ENCODE peak calls at places on chromosomes 7 and 10, in nine cellular contexts. F is trophoblast cell; G is astrocyte; T is GM23338; E is CD4-positive, alpha-beta memory T cell; L is thoracic aorta; V is IMR-90; W is spleen; O is hepatocyte. J is an unnamed sample.
A peak's percentile ranks its signal among the peaks of the same experiment; 100 is the strongest.

GRCh38 chr10:92822964-92823363 is 25.4 kb upstream of the EXOC6 start:
- DNase-seq in F (peak; percentile 36), G (peak; percentile 22), T (no peak), E (no peak), L (no peak), V (peak; percentile 35), W (no peak), O (no peak), J (no peak)

GRCh38 chr7:41779918-41780317 is 77.0 kb upstream of the INHBA start:
- DNase-seq in F (no peak), G (no peak), T (no peak), E (no peak), L (no peak), V (no peak), W (no peak), O (no peak), J (no peak)

GRCh38 chr7:29035044-29035740 is 77.1 kb upstream of the TRIL start:
- DNase-seq in F (peak; percentile 51), G (peak; percentile 92), T (no peak), E (no peak), L (no peak), V (peak; percentile 58), W (no peak), O (no peak), J (no peak)

GRCh38 chr10:6067457-6067856 is 5.3 kb upstream of the IL2RA start:
- DNase-seq in F (no peak), G (no peak), T (no peak), E (no peak), L (no peak), V (no peak), W (no peak), O (no peak), J (peak; percentile 7)

GRCh38 chr7:30389793-30390192 is 88.8 kb downstream of the NOD1 start:
- DNase-seq in F (no peak), G (no peak), T (no peak), E (no peak), L (no peak), V (no peak), W (no peak), O (no peak), J (no peak)

GRCh38 chr7:112481833-112482669 is 1.3 kb downstream of the LSMEM1 start:
- DNase-seq in F (peak; percentile 97), G (peak; percentile 92), T (peak; percentile 46), E (no peak), L (peak; percentile 57), V (peak; percentile 86), W (no peak), O (peak; percentile 48), J (no peak)

GRCh38 chr7:88027724-88028123 is 93.7 kb downstream of the ADAM22 start:
- DNase-seq in F (no peak), G (no peak), T (no peak), E (no peak), L (no peak), V (no peak), W (no peak), O (no peak), J (no peak)

GRCh38 chr7:17185690-17186070 is 112.8 kb upstream of the AHR start:
- DNase-seq in F (peak; percentile 19), G (peak; percentile 80), T (no peak), E (no peak), L (no peak), V (peak; percentile 74), W (no peak), O (peak; percentile 28), J (no peak)

GRCh38 chr7:12303507-12303906 is 92.4 kb downstream of the TMEM106B start:
- DNase-seq in F (no peak), G (peak; percentile 33), T (no peak), E (no peak), L (no peak), V (no peak), W (no peak), O (peak; percentile 32), J (no peak)

GRCh38 chr7:36999851-37000480 is 275.7 kb upstream of the AOAH start:
- DNase-seq in F (no peak), G (peak; percentile 44), T (no peak), E (no peak), L (no peak), V (no peak), W (no peak), O (no peak), J (no peak)

GRCh38 chr10:15370212-15370740 is 813 bp downstream of the FAM171A1 start:
- DNase-seq in F (no peak), G (no peak), T (peak; percentile 27), E (peak; percentile 39), L (no peak), V (peak; percentile 16), W (peak; percentile 77), O (peak; percentile 60), J (no peak)

GRCh38 chr10:33412261-33413092 is 78.0 kb upstream of the NRP1 start:
- DNase-seq in F (peak; percentile 83), G (peak; percentile 94), T (no peak), E (no peak), L (no peak), V (peak; percentile 92), W (no peak), O (peak; percentile 23), J (no peak)

GRCh38 chr10:120573355-120573754 is 116.3 kb downstream of the PLPP4 start:
- DNase-seq in F (no peak), G (no peak), T (no peak), E (no peak), L (no peak), V (no peak), W (no peak), O (no peak), J (no peak)

GRCh38 chr10:127496045-127496444 is 53.1 kb upstream of the NPS start:
- DNase-seq in F (no peak), G (no peak), T (no peak), E (no peak), L (no peak), V (no peak), W (no peak), O (no peak), J (no peak)

GRCh38 chr7:128053023-128053422 is 21.8 kb upstream of the LRRC4 start:
- DNase-seq in F (no peak), G (no peak), T (no peak), E (no peak), L (no peak), V (peak; percentile 49), W (no peak), O (no peak), J (no peak)

GRCh38 chr10:61900829-61901783 is at the start of gene ARID5B:
- DNase-seq in F (peak; percentile 78), G (peak; percentile 68), T (peak; percentile 84), E (peak; percentile 69), L (no peak), V (peak; percentile 72), W (no peak), O (peak; percentile 67), J (peak; percentile 38)

GRCh38 chr10:34768972-34769330 is 46.1 kb downstream of the PARD3 start:
- DNase-seq in F (no peak), G (no peak), T (no peak), E (no peak), L (no peak), V (no peak), W (no peak), O (no peak), J (no peak)

GRCh38 chr10:68074404-68074774 is 694 bp downstream of the HERC4 start:
- DNase-seq in F (no peak), G (no peak), T (no peak), E (no peak), L (no peak), V (no peak), W (no peak), O (no peak), J (no peak)

GRCh38 chr10:119282446-119282845 is 75.1 kb downstream of the GRK5 start:
- DNase-seq in F (no peak), G (no peak), T (no peak), E (no peak), L (no peak), V (no peak), W (peak; percentile 65), O (no peak), J (no peak)

GRCh38 chr10:111716032-111716431 is 467.5 kb downstream of the GPAM start:
- DNase-seq in F (no peak), G (no peak), T (no peak), E (no peak), L (no peak), V (no peak), W (no peak), O (no peak), J (no peak)

GRCh38 chr7:498678-499641 is 20.7 kb downstream of the PDGFA start:
- DNase-seq in F (no peak), G (no peak), T (no peak), E (no peak), L (no peak), V (no peak), W (peak; percentile 58), O (no peak), J (no peak)

GRCh38 chr10:52146766-52147165 is 167.3 kb upstream of the DKK1 start:
- DNase-seq in F (no peak), G (no peak), T (no peak), E (no peak), L (no peak), V (peak; percentile 59), W (no peak), O (no peak), J (no peak)

GRCh38 chr7:50331564-50332208 is 27.2 kb downstream of the IKZF1 start:
- DNase-seq in F (no peak), G (no peak), T (no peak), E (peak; percentile 78), L (no peak), V (no peak), W (no peak), O (no peak), J (peak; percentile 82)

GRCh38 chr10:110217609-110218008 is 10.2 kb downstream of the MXI1 start:
- DNase-seq in F (no peak), G (no peak), T (no peak), E (no peak), L (no peak), V (no peak), W (no peak), O (no peak), J (no peak)
- H3K4me1 ChIP-seq in F (no peaks in the 10 kb centered on the region), G (peaks cover 11% of the 10 kb centered on the region), T (peaks cover 14% of the 10 kb centered on the region), E (peaks cover 51% of the 10 kb centered on the region), L (peaks cover 41% of the 10 kb centered on the region), V (peaks cover 24% of the 10 kb centered on the region), W (peaks cover 44% of the 10 kb centered on the region), O (peaks cover 30% of the 10 kb centered on the region), J (peaks cover 32% of the 10 kb centered on the region)

GRCh38 chr7:74082770-74083116 is 861 bp upstream of the LIMK1 start:
- DNase-seq in F (no peak), G (no peak), T (no peak), E (no peak), L (no peak), V (no peak), W (no peak), O (no peak), J (no peak)
- H3K4me3 ChIP-seq in F (peak overlapping the region; percentile 55), G (peak overlapping the region; percentile 48), T (peak overlapping the region; percentile 61), E (no peak overlapping the region), L (no peak overlapping the region), V (no peak overlapping the region), W (no peak overlapping the region), O (no peak overlapping the region), J (no peak overlapping the region)

GRCh38 chr7:19378340-19378704 is 233.1 kb upstream of the FERD3L start:
- DNase-seq in F (no peak), G (no peak), T (no peak), E (no peak), L (no peak), V (no peak), W (no peak), O (no peak), J (no peak)
- H3K27ac ChIP-seq in F (no peak overlapping the region), G (peak overlapping the region; percentile 74), T (no peak overlapping the region), E (no peak overlapping the region), L (no peak overlapping the region), V (peak overlapping the region; percentile 88), W (no peak overlapping the region), O (peak overlapping the region; percentile 49), J (no peak overlapping the region)

GRCh38 chr7:116232920-116233319 is 22.6 kb downstream of the TES start:
- DNase-seq in F (no peak), G (no peak), T (no peak), E (no peak), L (no peak), V (no peak), W (no peak), O (no peak), J (no peak)
- H3K4me1 ChIP-seq in F (peaks cover 2% of the 10 kb centered on the region), G (peaks cover 45% of the 10 kb centered on the region), T (peaks cover 22% of the 10 kb centered on the region), E (peaks cover 79% of the 10 kb centered on the region), L (peaks cover 60% of the 10 kb centered on the region), V (peaks cover 24% of the 10 kb centered on the region), W (peaks cover 50% of the 10 kb centered on the region), O (peaks cover 20% of the 10 kb centered on the region), J (peaks cover 68% of the 10 kb centered on the region)